ENCODE peak calls at places on chromosomes 12 and 14, in four cellular contexts. I is stimulated activated CD4-positive, alpha-beta T cell treated with anti-CD3 and anti-CD28 coated beads, Interleukin-15, amount 100 ng/mL, for 1 hour; P is activated CD4-positive, alpha-beta T cell treated with anti-CD3 and anti-CD28 coated beads, Interleukin-2, amount 50 U/mL, for 48 hours; H is HFF-Myc. S is an unnamed sample.

GRCh38 chr14:74401504-74402241 is 24.3 kb downstream of the SYNDIG1L start:
- DNase-seq in I (peak), P (peak), H (no peak), S (peak)

GRCh38 chr14:50064993-50065392 is 51.4 kb downstream of the VCPKMT start:
- DNase-seq in I (peak), P (peak), H (no peak), S (peak)

GRCh38 chr12:120640840-120641833 is 711 bp downstream of the CABP1 start:
- DNase-seq in I (no peak), P (peak), H (no peak), S (peak)

GRCh38 chr14:72573725-72574426 is 320.0 kb downstream of the DPF3 start:
- DNase-seq in I (no peak), P (no peak), H (no peak), S (no peak)

GRCh38 chr14:104724981-104725771 is 1.1 kb downstream of the ADSS1 start:
- DNase-seq in I (no peak), P (no peak), H (no peak), S (no peak)

GRCh38 chr14:76876076-76876475 is 49.9 kb downstream of the LRRC74A start:
- DNase-seq in I (peak), P (peak), H (peak), S (no peak)

GRCh38 chr12:94712852-94713545 is 62.6 kb upstream of the TMCC3 start:
- DNase-seq in I (no peak), P (no peak), H (no peak), S (no peak)

GRCh38 chr12:104740668-104741067 is 217.4 kb downstream of the SLC41A2 start:
- DNase-seq in I (no peak), P (no peak), H (no peak), S (no peak)

GRCh38 chr14:69819607-69820006 is 22.6 kb upstream of the SLC10A1 start:
- DNase-seq in I (no peak), P (no peak), H (no peak), S (no peak)